ENCODE peak calls at places on chromosomes 3 and 15, in seven cellular contexts. O is islet precursor cell; R is right cardiac atrium; Q is iris pigment epithelial cell; I is NCI-H1105; U is activated naive CD8-positive, alpha-beta T cell treated with anti-CD3 and anti-CD28 coated beads, Interleukin-2, amount 50 U/mL, for 16 hours; H is heart left ventricle. T is an unnamed sample.

GRCh38 chr3:34109846-34110245 is 311.4 kb downstream of the PDCD6IP start:
- DNase-seq in O (no peak), R (no peak), Q (no peak), I (no peak), U (no peak), H (no peak), T (no peak)

GRCh38 chr3:149620291-149621020 is 37.4 kb downstream of the WWTR1 start:
- DNase-seq in O (no peak), R (no peak), Q (peak; percentile 85), I (no peak), U (no peak), H (no peak), T (peak; percentile 65)

GRCh38 chr15:78177447-78177873 is 28.3 kb downstream of the IDH3A start:
- DNase-seq in O (peak; percentile 79), R (peak; percentile 74), Q (peak; percentile 12), I (no peak), U (no peak), H (no peak), T (peak; percentile 25)

GRCh38 chr3:194521514-194522260 is 34.9 kb upstream of the ATP13A3 start:
- DNase-seq in O (no peak), R (no peak), Q (peak; percentile 80), I (no peak), U (no peak), H (no peak), T (peak; percentile 95)

GRCh38 chr3:186960327-186960726 is 30.0 kb downstream of the ST6GAL1 start:
- DNase-seq in O (no peak), R (no peak), Q (no peak), I (no peak), U (no peak), H (no peak), T (no peak)

GRCh38 chr15:73364070-73364469 is 4.7 kb downstream of the HCN4 start:
- DNase-seq in O (no peak), R (no peak), Q (no peak), I (no peak), U (no peak), H (no peak), T (no peak)

GRCh38 chr15:23566070-23567050 is 886 bp downstream of the MKRN3 start:
- DNase-seq in O (no peak), R (no peak), Q (peak; percentile 21), I (peak; percentile 79), U (no peak), H (no peak), T (peak; percentile 43)

GRCh38 chr3:100635273-100635701 is 25.9 kb downstream of the ADGRG7 start:
- DNase-seq in O (no peak), R (no peak), Q (no peak), I (no peak), U (no peak), H (no peak), T (no peak)

GRCh38 chr3:104750581-104750980 is 616.1 kb upstream of the ALCAM start:
- DNase-seq in O (no peak), R (no peak), Q (peak; percentile 31), I (no peak), U (no peak), H (no peak), T (no peak)

GRCh38 chr3:170290194-170290593 is 67.3 kb upstream of the SKIL start:
- DNase-seq in O (no peak), R (no peak), Q (no peak), I (no peak), U (no peak), H (no peak), T (no peak)

GRCh38 chr3:169931747-169932520 is 20.6 kb downstream of the SAMD7 start:
- DNase-seq in O (no peak), R (no peak), Q (no peak), I (no peak), U (no peak), H (no peak), T (no peak)

GRCh38 chr3:159293493-159293892 is 491.6 kb downstream of the MFSD1 start:
- DNase-seq in O (no peak), R (no peak), Q (no peak), I (no peak), U (no peak), H (no peak), T (no peak)

GRCh38 chr3:149010504-149010951 is 19.2 kb downstream of the GYG1 start:
- DNase-seq in O (peak; percentile 61), R (no peak), Q (peak; percentile 49), I (no peak), U (no peak), H (no peak), T (peak; percentile 65)

GRCh38 chr3:169694117-169694516 is 30.6 kb upstream of the MECOM start:
- DNase-seq in O (no peak), R (peak; percentile 44), Q (peak; percentile 12), I (no peak), U (no peak), H (no peak), T (peak; percentile 35)

GRCh38 chr15:70196314-70197291 is 98.9 kb upstream of the TLE3 start:
- DNase-seq in O (peak; percentile 98), R (peak; percentile 64), Q (peak; percentile 99), I (peak; percentile 93), U (no peak), H (no peak), T (peak; percentile 97)

GRCh38 chr3:70618151-70618550 is 305.7 kb upstream of the MDFIC2 start:
- DNase-seq in O (no peak), R (no peak), Q (no peak), I (no peak), U (no peak), H (no peak), T (no peak)

GRCh38 chr3:59480486-59480995 is 430.7 kb upstream of the CFAP20DC start:
- DNase-seq in O (peak; percentile 75), R (no peak), Q (peak; percentile 73), I (no peak), U (no peak), H (no peak), T (peak; percentile 26)

GRCh38 chr3:66593978-66594377 is 93.2 kb upstream of the LRIG1 start:
- DNase-seq in O (no peak), R (no peak), Q (peak; percentile 94), I (no peak), U (no peak), H (no peak), T (peak; percentile 76)

GRCh38 chr3:48399387-48400172 is 27.6 kb downstream of the FBXW12 start:
- DNase-seq in O (no peak), R (no peak), Q (no peak), I (no peak), U (no peak), H (no peak), T (no peak)

GRCh38 chr15:61764981-61765380 is 295.3 kb downstream of the VPS13C start:
- DNase-seq in O (no peak), R (no peak), Q (no peak), I (no peak), U (no peak), H (no peak), T (no peak)

GRCh38 chr15:76912430-76912829 is 7.3 kb upstream of the SCAPER start:
- DNase-seq in O (no peak), R (no peak), Q (no peak), I (no peak), U (no peak), H (no peak), T (no peak)

GRCh38 chr15:82570721-82571519 is 30.7 kb upstream of the RPS17 start:
- DNase-seq in O (peak; percentile 74), R (no peak), Q (no peak), I (no peak), U (no peak), H (no peak), T (no peak)

GRCh38 chr3:14750650-14751049 is 68.1 kb upstream of the FGD5 start:
- DNase-seq in O (no peak), R (no peak), Q (no peak), I (no peak), U (no peak), H (no peak), T (no peak)

GRCh38 chr3:114213669-114214541 is 23.5 kb downstream of the ZNF80 start:
- DNase-seq in O (peak; percentile 72), R (no peak), Q (peak; percentile 76), I (no peak), U (peak; percentile 40), H (no peak), T (peak; percentile 55)